ENCODE peak calls at places on chromosomes 3 and 15, in nine cellular contexts. R, M, L, D, A, F, Z, X and S are unnamed samples.

GRCh38 chr15:67199881-67200763 is 54.3 kb downstream of the AAGAB start:
- DNase-seq in R (no peak), M (peak; percentile 67), L (no peak), D (no peak), A (no peak), F (peak; percentile 71), Z (no peak), X (no peak), S (peak; percentile 44)

GRCh38 chr3:99953596-99953995 is 135.9 kb downstream of the CMSS1 start:
- DNase-seq in R (no peak), M (no peak), L (no peak), D (no peak), A (no peak), F (no peak), Z (no peak), X (no peak), S (no peak)

GRCh38 chr3:45223889-45224730 is 2.0 kb downstream of the TMEM158 start:
- DNase-seq in R (no peak), M (peak; percentile 32), L (no peak), D (no peak), A (no peak), F (peak; percentile 52), Z (no peak), X (no peak), S (peak; percentile 46)

GRCh38 chr3:160557571-160557970 is 7.8 kb downstream of the KPNA4 start:
- DNase-seq in R (no peak), M (no peak), L (no peak), D (no peak), A (no peak), F (no peak), Z (no peak), X (no peak), S (no peak)

GRCh38 chr3:98990657-98991056 is 89.2 kb upstream of the DCBLD2 start:
- DNase-seq in R (no peak), M (no peak), L (no peak), D (no peak), A (no peak), F (no peak), Z (no peak), X (no peak), S (no peak)

GRCh38 chr3:10551821-10552630 is 46.6 kb upstream of the ATP2B2 start:
- DNase-seq in R (peak; percentile 75), M (peak; percentile 75), L (peak; percentile 85), D (no peak), A (no peak), F (peak; percentile 11), Z (peak; percentile 71), X (peak; percentile 73), S (no peak)

GRCh38 chr15:71295242-71296031 is 180.2 kb downstream of the THSD4 start:
- DNase-seq in R (no peak), M (peak; percentile 99), L (no peak), D (no peak), A (no peak), F (peak; percentile 100), Z (no peak), X (no peak), S (peak; percentile 100)

GRCh38 chr15:93271871-93272270 is 182.9 kb upstream of the RGMA start:
- DNase-seq in R (no peak), M (no peak), L (no peak), D (no peak), A (no peak), F (no peak), Z (no peak), X (no peak), S (no peak)

GRCh38 chr3:37093481-37093880 is 80.9 kb downstream of the LRRFIP2 start:
- DNase-seq in R (no peak), M (no peak), L (no peak), D (no peak), A (no peak), F (no peak), Z (no peak), X (no peak), S (peak; percentile 24)

GRCh38 chr15:22980189-22981136 is at the start of gene CYFIP1:
- DNase-seq in R (peak; percentile 92), M (peak; percentile 93), L (no peak), D (peak; percentile 83), A (peak; percentile 72), F (peak; percentile 86), Z (no peak), X (peak; percentile 91), S (peak; percentile 80)

GRCh38 chr3:172904817-172905479 is 154.4 kb downstream of the ECT2 start:
- DNase-seq in R (no peak), M (no peak), L (no peak), D (no peak), A (no peak), F (peak; percentile 5), Z (no peak), X (no peak), S (peak; percentile 8)

GRCh38 chr15:88258021-88258641 is 1.6 kb upstream of the NTRK3 start:
- DNase-seq in R (peak; percentile 81), M (no peak), L (no peak), D (no peak), A (no peak), F (no peak), Z (no peak), X (no peak), S (no peak)

GRCh38 chr15:73270366-73271097 is 98.2 kb downstream of the HCN4 start:
- DNase-seq in R (no peak), M (no peak), L (no peak), D (no peak), A (no peak), F (no peak), Z (no peak), X (no peak), S (no peak)

GRCh38 chr3:183253961-183254815 is 1.1 kb downstream of the B3GNT5 start:
- DNase-seq in R (peak; percentile 60), M (no peak), L (no peak), D (peak; percentile 51), A (peak; percentile 55), F (peak; percentile 39), Z (no peak), X (peak; percentile 76), S (no peak)

GRCh38 chr15:94987085-94987484 is 755.7 kb downstream of the MCTP2 start:
- DNase-seq in R (no peak), M (no peak), L (no peak), D (no peak), A (no peak), F (no peak), Z (no peak), X (no peak), S (no peak)

GRCh38 chr15:99683000-99683670 is 50.1 kb downstream of the LYSMD4 start:
- DNase-seq in R (no peak), M (peak; percentile 14), L (no peak), D (no peak), A (no peak), F (no peak), Z (no peak), X (no peak), S (peak; percentile 60)

GRCh38 chr3:182735672-182736071 is 57.6 kb upstream of the ATP11B start:
- DNase-seq in R (no peak), M (no peak), L (no peak), D (no peak), A (no peak), F (peak; percentile 27), Z (no peak), X (no peak), S (peak; percentile 72)

GRCh38 chr15:22838292-22839042 is at the start of gene NIPA2:
- DNase-seq in R (peak; percentile 99), M (peak; percentile 98), L (peak; percentile 98), D (peak; percentile 98), A (peak; percentile 99), F (peak; percentile 97), Z (peak; percentile 96), X (peak; percentile 99), S (peak; percentile 99)

GRCh38 chr3:150078983-150079739 is 108.5 kb upstream of the PFN2 start:
- DNase-seq in R (peak; percentile 70), M (peak; percentile 92), L (no peak), D (no peak), A (no peak), F (peak; percentile 90), Z (no peak), X (no peak), S (peak; percentile 91)

GRCh38 chr3:175346573-175347356 is 487.6 kb downstream of the NAALADL2 start:
- DNase-seq in R (peak; percentile 73), M (peak; percentile 95), L (no peak), D (peak; percentile 23), A (no peak), F (peak; percentile 87), Z (no peak), X (peak; percentile 54), S (peak; percentile 87)

GRCh38 chr15:65841121-65841930 is 28.0 kb upstream of the RAB11A start:
- DNase-seq in R (peak; percentile 72), M (peak; percentile 24), L (no peak), D (no peak), A (no peak), F (no peak), Z (no peak), X (no peak), S (peak; percentile 40)

GRCh38 chr15:58926823-58927222 is 6.7 kb downstream of the SLTM start:
- DNase-seq in R (no peak), M (no peak), L (no peak), D (no peak), A (no peak), F (no peak), Z (no peak), X (no peak), S (no peak)

GRCh38 chr3:189340680-189341460 is 169.1 kb downstream of the TPRG1 start:
- DNase-seq in R (no peak), M (no peak), L (no peak), D (no peak), A (no peak), F (no peak), Z (no peak), X (no peak), S (no peak)

GRCh38 chr15:95944856-95945255 is 385.6 kb upstream of the NR2F2 start:
- DNase-seq in R (no peak), M (no peak), L (no peak), D (no peak), A (no peak), F (no peak), Z (no peak), X (no peak), S (no peak)

GRCh38 chr3:194579091-194579606 is 54.1 kb downstream of the TMEM44 start:
- DNase-seq in R (no peak), M (no peak), L (no peak), D (no peak), A (no peak), F (no peak), Z (no peak), X (no peak), S (peak; percentile 77)

GRCh38 chr3:114213669-114214541 is 23.5 kb downstream of the ZNF80 start:
- DNase-seq in R (no peak), M (peak; percentile 29), L (peak; percentile 56), D (no peak), A (no peak), F (peak; percentile 16), Z (peak; percentile 56), X (peak; percentile 48), S (peak; percentile 91)

GRCh38 chr15:64599226-64599625 is 138.8 kb downstream of the ZNF609 start:
- DNase-seq in R (no peak), M (peak; percentile 44), L (no peak), D (no peak), A (no peak), F (no peak), Z (no peak), X (no peak), S (no peak)

GRCh38 chr15:73991260-73991659 is 835 bp downstream of the STOML1 start:
- DNase-seq in R (peak; percentile 89), M (no peak), L (no peak), D (peak; percentile 66), A (no peak), F (peak; percentile 56), Z (no peak), X (peak; percentile 90), S (peak; percentile 76)

GRCh38 chr15:74316116-74316515 is 51.3 kb downstream of the CYP11A1 start:
- DNase-seq in R (peak; percentile 56), M (no peak), L (no peak), D (no peak), A (no peak), F (no peak), Z (no peak), X (peak; percentile 65), S (no peak)

GRCh38 chr15:87287156-87287555 is 969.4 kb downstream of the NTRK3 start:
- DNase-seq in R (no peak), M (peak; percentile 98), L (no peak), D (no peak), A (no peak), F (no peak), Z (no peak), X (no peak), S (peak; percentile 84)

GRCh38 chr3:125125822-125126245 is 70.0 kb upstream of the HEG1 start:
- DNase-seq in R (no peak), M (peak; percentile 58), L (no peak), D (no peak), A (no peak), F (peak; percentile 94), Z (no peak), X (no peak), S (peak; percentile 85)